ENCODE peak calls at places on chromosomes 7 and 10, in nine cellular contexts. O is A549; X is sigmoid colon; F is activated T-helper 9 cell treated with anti-CD3 and anti-CD28 coated beads, Interleukin-2, amount 50 U/mL, for 16 hours; W is Kasumi-1; M is WTC11; E is aorta; V is stimulated activated CD4-positive, alpha-beta T cell treated with anti-CD3 and anti-CD28 coated beads, Interleukin-2, amount 100 ng/mL, for 48 hours; A is stimulated activated CD8-positive, alpha-beta memory T cell treated with anti-CD3 and anti-CD28 coated beads, Interleukin-15, amount 100 ng/mL, for 48 hours. C is an unnamed sample.

GRCh38 chr7:108239501-108240225 is 109.5 kb upstream of the LAMB4 start:
- DNase-seq in O (no peak), X (no peak), F (no peak), W (no peak), M (no peak), E (no peak), V (no peak), A (no peak), C (no peak)

GRCh38 chr7:79452032-79452494 is 1.4 kb downstream of the MAGI2 start:
- DNase-seq in O (peak), X (peak), F (no peak), W (no peak), M (peak), E (peak), V (no peak), A (no peak), C (peak)

GRCh38 chr7:131476740-131477139 is 79.7 kb downstream of the PODXL start:
- DNase-seq in O (no peak), X (no peak), F (no peak), W (no peak), M (no peak), E (no peak), V (no peak), A (no peak), C (no peak)

GRCh38 chr10:132714906-132715790 is 70.8 kb downstream of the NKX6-2 start:
- DNase-seq in O (no peak), X (peak), F (no peak), W (no peak), M (no peak), E (peak), V (no peak), A (no peak), C (no peak)

GRCh38 chr10:125124907-125125306 is 35.5 kb downstream of the CTBP2 start:
- DNase-seq in O (no peak), X (peak), F (no peak), W (no peak), M (no peak), E (no peak), V (no peak), A (no peak), C (no peak)

GRCh38 chr7:44280993-44281721 is 44.2 kb downstream of the CAMK2B start:
- DNase-seq in O (no peak), X (peak), F (no peak), W (no peak), M (peak), E (peak), V (no peak), A (no peak), C (no peak)

GRCh38 chr7:128867842-128868623 is 5.4 kb downstream of the ATP6V1F start:
- DNase-seq in O (no peak), X (no peak), F (no peak), W (no peak), M (no peak), E (no peak), V (no peak), A (no peak), C (no peak)

GRCh38 chr10:126569513-126570447 is 100.7 kb downstream of the C10orf90 start:
- DNase-seq in O (no peak), X (no peak), F (no peak), W (no peak), M (no peak), E (no peak), V (no peak), A (no peak), C (no peak)

GRCh38 chr7:117157121-117157870 is 165.6 kb downstream of the WNT2 start:
- DNase-seq in O (peak), X (no peak), F (no peak), W (no peak), M (no peak), E (peak), V (no peak), A (no peak), C (no peak)

GRCh38 chr10:79379512-79380124 is 32.3 kb downstream of the PPIF start:
- DNase-seq in O (no peak), X (peak), F (no peak), W (no peak), M (no peak), E (peak), V (no peak), A (no peak), C (no peak)

GRCh38 chr10:11553773-11554381 is 57.6 kb downstream of the USP6NL start:
- DNase-seq in O (no peak), X (no peak), F (no peak), W (no peak), M (no peak), E (no peak), V (no peak), A (no peak), C (no peak)

GRCh38 chr10:84054743-84055142 is 84.6 kb upstream of the GHITM start:
- DNase-seq in O (no peak), X (no peak), F (no peak), W (no peak), M (peak), E (no peak), V (no peak), A (no peak), C (no peak)

GRCh38 chr7:135748770-135749169 is at the start of gene FAM180A:
- DNase-seq in O (no peak), X (peak), F (no peak), W (no peak), M (no peak), E (peak), V (no peak), A (no peak), C (no peak)

GRCh38 chr10:12617205-12618175 is 268.1 kb downstream of the CAMK1D start:
- DNase-seq in O (no peak), X (no peak), F (no peak), W (no peak), M (no peak), E (no peak), V (no peak), A (no peak), C (no peak)

GRCh38 chr10:59079386-59080226 is 96.8 kb upstream of the PHYHIPL start:
- DNase-seq in O (peak), X (no peak), F (no peak), W (no peak), M (no peak), E (no peak), V (no peak), A (no peak), C (no peak)

GRCh38 chr10:79168231-79168630 is 99.5 kb downstream of the ZMIZ1 start:
- DNase-seq in O (no peak), X (no peak), F (no peak), W (no peak), M (no peak), E (no peak), V (no peak), A (no peak), C (no peak)

GRCh38 chr7:14698239-14698638 is 204.3 kb downstream of the DGKB start:
- DNase-seq in O (no peak), X (no peak), F (no peak), W (no peak), M (no peak), E (no peak), V (no peak), A (no peak), C (no peak)

GRCh38 chr7:100563809-100564400 is 9.8 kb downstream of the SAP25 start:
- DNase-seq in O (peak), X (peak), F (peak), W (peak), M (peak), E (peak), V (peak), A (peak), C (no peak)

GRCh38 chr7:25860206-25860881 is 291.7 kb upstream of the NFE2L3 start:
- DNase-seq in O (no peak), X (no peak), F (no peak), W (no peak), M (peak), E (no peak), V (no peak), A (no peak), C (no peak)

GRCh38 chr10:100612601-100613595 is 77.2 kb downstream of the HIF1AN start:
- DNase-seq in O (no peak), X (no peak), F (no peak), W (no peak), M (no peak), E (no peak), V (no peak), A (no peak), C (no peak)

GRCh38 chr7:129906700-129907099 is 46.1 kb downstream of the UBE2H start:
- DNase-seq in O (peak), X (no peak), F (no peak), W (no peak), M (no peak), E (no peak), V (no peak), A (no peak), C (no peak)

GRCh38 chr7:131765575-131765974 is 209.1 kb upstream of the PODXL start:
- DNase-seq in O (no peak), X (no peak), F (no peak), W (no peak), M (no peak), E (no peak), V (no peak), A (no peak), C (no peak)

GRCh38 chr10:22710139-22710745 is 4.1 kb downstream of the PIP4K2A start:
- DNase-seq in O (no peak), X (no peak), F (no peak), W (peak), M (no peak), E (no peak), V (no peak), A (no peak), C (no peak)

GRCh38 chr7:45052011-45052410 is 36.8 kb downstream of the NACAD start:
- DNase-seq in O (no peak), X (no peak), F (no peak), W (no peak), M (no peak), E (no peak), V (no peak), A (no peak), C (no peak)

GRCh38 chr10:49668684-49669083 is 10.8 kb upstream of the C10orf53 start:
- DNase-seq in O (no peak), X (no peak), F (no peak), W (no peak), M (no peak), E (no peak), V (no peak), A (no peak), C (no peak)

GRCh38 chr10:36094091-36094490 is 452.0 kb upstream of the FZD8 start:
- DNase-seq in O (no peak), X (no peak), F (no peak), W (no peak), M (no peak), E (no peak), V (no peak), A (no peak), C (no peak)

GRCh38 chr7:116194115-116194514 is 16.2 kb upstream of the TES start:
- DNase-seq in O (no peak), X (no peak), F (no peak), W (no peak), M (no peak), E (no peak), V (no peak), A (no peak), C (no peak)

GRCh38 chr10:4519691-4520402 is 306.2 kb upstream of the AKR1E2 start:
- DNase-seq in O (no peak), X (no peak), F (no peak), W (no peak), M (no peak), E (no peak), V (no peak), A (no peak), C (no peak)

GRCh38 chr7:16753932-16754571 is 497 bp downstream of the TSPAN13 start:
- DNase-seq in O (no peak), X (no peak), F (no peak), W (no peak), M (peak), E (peak), V (no peak), A (no peak), C (no peak)

GRCh38 chr10:99364125-99364524 is 35.0 kb downstream of the CNNM1 start:
- DNase-seq in O (no peak), X (no peak), F (no peak), W (no peak), M (no peak), E (no peak), V (no peak), A (no peak), C (no peak)

GRCh38 chr7:132518102-132518838 is 58.0 kb downstream of the PLXNA4 start:
- DNase-seq in O (peak), X (no peak), F (no peak), W (peak), M (peak), E (no peak), V (no peak), A (no peak), C (no peak)

GRCh38 chr10:23155166-23155565 is 36.9 kb upstream of the PTF1A start:
- DNase-seq in O (no peak), X (no peak), F (no peak), W (peak), M (no peak), E (no peak), V (no peak), A (no peak), C (no peak)

GRCh38 chr10:31757374-31757773 is 171.3 kb downstream of the ARHGAP12 start:
- DNase-seq in O (no peak), X (peak), F (no peak), W (no peak), M (no peak), E (no peak), V (no peak), A (no peak), C (no peak)

GRCh38 chr7:31896929-31897328 is 173.3 kb downstream of the PDE1C start:
- DNase-seq in O (no peak), X (no peak), F (no peak), W (no peak), M (no peak), E (no peak), V (no peak), A (no peak), C (no peak)

GRCh38 chr10:1638889-1639418 is 98.4 kb downstream of the ADARB2 start:
- DNase-seq in O (no peak), X (no peak), F (no peak), W (no peak), M (no peak), E (no peak), V (no peak), A (no peak), C (no peak)

GRCh38 chr10:49446031-49446430 is 50.1 kb upstream of the DRGX start:
- DNase-seq in O (no peak), X (no peak), F (no peak), W (no peak), M (no peak), E (no peak), V (no peak), A (no peak), C (no peak)

GRCh38 chr10:131211965-131212619 is 99.4 kb downstream of the TCERG1L start:
- DNase-seq in O (no peak), X (no peak), F (no peak), W (no peak), M (no peak), E (no peak), V (no peak), A (no peak), C (no peak)

GRCh38 chr7:110119883-110120581 is 970.9 kb upstream of the LRRN3 start:
- DNase-seq in O (no peak), X (no peak), F (no peak), W (no peak), M (no peak), E (peak), V (no peak), A (no peak), C (no peak)

GRCh38 chr7:140403878-140404564 is at the start of gene RAB19:
- DNase-seq in O (no peak), X (no peak), F (peak), W (no peak), M (peak), E (no peak), V (peak), A (no peak), C (no peak)